ENCODE peak calls at places on chromosomes 5 and 9, in nine cellular contexts. One of them, this sample, is unnamed.

GRCh38 chr9:134268308-134268724 is 57.9 kb upstream of the RXRA start:
- DNase-seq in NT2/D1: no peak
- DNase-seq in retina: no peak
- DNase-seq in lung: no peak
- DNase-seq in stimulated activated CD8-positive, alpha-beta memory T cell treated with anti-CD3 and anti-CD28 coated beads, Interleukin-15, amount 100 ng/mL, for 24 hours: no peak
- DNase-seq in activated naive CD8-positive, alpha-beta T cell treated with anti-CD3 and anti-CD28 coated beads for 36 hours: no peak
- DNase-seq in neuronal stem cell: no peak
- DNase-seq in RPMI7951: no peak
- DNase-seq in AML-193: peak
- DNase-seq in this sample: no peak

GRCh38 chr9:30944741-30945280 is 1439.6 kb upstream of the ACO1 start:
- DNase-seq in retina: no peak
- DNase-seq in stimulated activated CD8-positive, alpha-beta memory T cell treated with anti-CD3 and anti-CD28 coated beads, Interleukin-15, amount 100 ng/mL, for 24 hours: no peak
- DNase-seq in RPMI7951: no peak
- DNase-seq in neuronal stem cell: no peak
- DNase-seq in NT2/D1: no peak
- DNase-seq in activated naive CD8-positive, alpha-beta T cell treated with anti-CD3 and anti-CD28 coated beads for 36 hours: no peak
- DNase-seq in lung: no peak
- DNase-seq in AML-193: no peak
- DNase-seq in this sample: no peak

GRCh38 chr9:72129271-72130156 is 19.7 kb upstream of the GDA start:
- DNase-seq in stimulated activated CD8-positive, alpha-beta memory T cell treated with anti-CD3 and anti-CD28 coated beads, Interleukin-15, amount 100 ng/mL, for 24 hours: no peak
- DNase-seq in retina: no peak
- DNase-seq in neuronal stem cell: no peak
- DNase-seq in RPMI7951: no peak
- DNase-seq in activated naive CD8-positive, alpha-beta T cell treated with anti-CD3 and anti-CD28 coated beads for 36 hours: no peak
- DNase-seq in NT2/D1: no peak
- DNase-seq in lung: no peak
- DNase-seq in AML-193: no peak
- DNase-seq in this sample: no peak

GRCh38 chr5:178415353-178415752 is 174.8 kb downstream of the COL23A1 start:
- DNase-seq in activated naive CD8-positive, alpha-beta T cell treated with anti-CD3 and anti-CD28 coated beads for 36 hours: no peak
- DNase-seq in NT2/D1: no peak
- DNase-seq in neuronal stem cell: no peak
- DNase-seq in RPMI7951: no peak
- DNase-seq in stimulated activated CD8-positive, alpha-beta memory T cell treated with anti-CD3 and anti-CD28 coated beads, Interleukin-15, amount 100 ng/mL, for 24 hours: no peak
- DNase-seq in AML-193: no peak
- DNase-seq in lung: no peak
- DNase-seq in retina: no peak
- DNase-seq in this sample: no peak

GRCh38 chr5:73160239-73160671 is 12.7 kb upstream of the TMEM174 start:
- DNase-seq in activated naive CD8-positive, alpha-beta T cell treated with anti-CD3 and anti-CD28 coated beads for 36 hours: peak
- DNase-seq in stimulated activated CD8-positive, alpha-beta memory T cell treated with anti-CD3 and anti-CD28 coated beads, Interleukin-15, amount 100 ng/mL, for 24 hours: no peak
- DNase-seq in neuronal stem cell: no peak
- DNase-seq in AML-193: no peak
- DNase-seq in retina: no peak
- DNase-seq in NT2/D1: no peak
- DNase-seq in lung: no peak
- DNase-seq in RPMI7951: peak
- DNase-seq in this sample: peak

GRCh38 chr9:129596541-129597328 is 24.2 kb downstream of the C9orf50 start:
- DNase-seq in retina: peak
- DNase-seq in stimulated activated CD8-positive, alpha-beta memory T cell treated with anti-CD3 and anti-CD28 coated beads, Interleukin-15, amount 100 ng/mL, for 24 hours: no peak
- DNase-seq in AML-193: no peak
- DNase-seq in neuronal stem cell: peak
- DNase-seq in NT2/D1: no peak
- DNase-seq in activated naive CD8-positive, alpha-beta T cell treated with anti-CD3 and anti-CD28 coated beads for 36 hours: no peak
- DNase-seq in RPMI7951: peak
- DNase-seq in lung: peak
- DNase-seq in this sample: no peak

GRCh38 chr5:54326662-54327145 is 16.3 kb upstream of the ARL15 start:
- DNase-seq in activated naive CD8-positive, alpha-beta T cell treated with anti-CD3 and anti-CD28 coated beads for 36 hours: no peak
- DNase-seq in RPMI7951: no peak
- DNase-seq in NT2/D1: no peak
- DNase-seq in retina: no peak
- DNase-seq in lung: no peak
- DNase-seq in AML-193: no peak
- DNase-seq in stimulated activated CD8-positive, alpha-beta memory T cell treated with anti-CD3 and anti-CD28 coated beads, Interleukin-15, amount 100 ng/mL, for 24 hours: no peak
- DNase-seq in neuronal stem cell: no peak
- DNase-seq in this sample: no peak

GRCh38 chr5:111232311-111233049 is 8.3 kb downstream of the CAMK4 start:
- DNase-seq in lung: no peak
- DNase-seq in NT2/D1: no peak
- DNase-seq in neuronal stem cell: no peak
- DNase-seq in retina: no peak
- DNase-seq in RPMI7951: no peak
- DNase-seq in AML-193: no peak
- DNase-seq in activated naive CD8-positive, alpha-beta T cell treated with anti-CD3 and anti-CD28 coated beads for 36 hours: no peak
- DNase-seq in stimulated activated CD8-positive, alpha-beta memory T cell treated with anti-CD3 and anti-CD28 coated beads, Interleukin-15, amount 100 ng/mL, for 24 hours: no peak
- DNase-seq in this sample: no peak

GRCh38 chr5:121746763-121747162 is 104.9 kb upstream of the FTMT start:
- DNase-seq in activated naive CD8-positive, alpha-beta T cell treated with anti-CD3 and anti-CD28 coated beads for 36 hours: no peak
- DNase-seq in neuronal stem cell: no peak
- DNase-seq in NT2/D1: no peak
- DNase-seq in AML-193: no peak
- DNase-seq in RPMI7951: no peak
- DNase-seq in lung: no peak
- DNase-seq in stimulated activated CD8-positive, alpha-beta memory T cell treated with anti-CD3 and anti-CD28 coated beads, Interleukin-15, amount 100 ng/mL, for 24 hours: no peak
- DNase-seq in retina: no peak
- DNase-seq in this sample: no peak

GRCh38 chr9:111937781-111938426 is 41.3 kb downstream of the UGCG start:
- DNase-seq in AML-193: no peak
- DNase-seq in activated naive CD8-positive, alpha-beta T cell treated with anti-CD3 and anti-CD28 coated beads for 36 hours: peak
- DNase-seq in neuronal stem cell: no peak
- DNase-seq in retina: no peak
- DNase-seq in RPMI7951: peak
- DNase-seq in lung: peak
- DNase-seq in NT2/D1: no peak
- DNase-seq in stimulated activated CD8-positive, alpha-beta memory T cell treated with anti-CD3 and anti-CD28 coated beads, Interleukin-15, amount 100 ng/mL, for 24 hours: no peak
- DNase-seq in this sample: peak

GRCh38 chr9:115276621-115277020 is 158.7 kb upstream of the TNC start:
- DNase-seq in neuronal stem cell: no peak
- DNase-seq in NT2/D1: no peak
- DNase-seq in RPMI7951: peak
- DNase-seq in retina: no peak
- DNase-seq in AML-193: no peak
- DNase-seq in lung: no peak
- DNase-seq in stimulated activated CD8-positive, alpha-beta memory T cell treated with anti-CD3 and anti-CD28 coated beads, Interleukin-15, amount 100 ng/mL, for 24 hours: no peak
- DNase-seq in activated naive CD8-positive, alpha-beta T cell treated with anti-CD3 and anti-CD28 coated beads for 36 hours: no peak
- DNase-seq in this sample: no peak

GRCh38 chr5:134143431-134143830 is 28.9 kb downstream of the TCF7 start:
- DNase-seq in AML-193: no peak
- DNase-seq in lung: no peak
- DNase-seq in RPMI7951: no peak
- DNase-seq in neuronal stem cell: no peak
- DNase-seq in activated naive CD8-positive, alpha-beta T cell treated with anti-CD3 and anti-CD28 coated beads for 36 hours: no peak
- DNase-seq in NT2/D1: no peak
- DNase-seq in stimulated activated CD8-positive, alpha-beta memory T cell treated with anti-CD3 and anti-CD28 coated beads, Interleukin-15, amount 100 ng/mL, for 24 hours: no peak
- DNase-seq in retina: no peak
- DNase-seq in this sample: no peak

GRCh38 chr9:131096490-131097258 is at the start of gene AIF1L:
- DNase-seq in stimulated activated CD8-positive, alpha-beta memory T cell treated with anti-CD3 and anti-CD28 coated beads, Interleukin-15, amount 100 ng/mL, for 24 hours: no peak
- DNase-seq in AML-193: no peak
- DNase-seq in NT2/D1: peak
- DNase-seq in lung: no peak
- DNase-seq in RPMI7951: no peak
- DNase-seq in neuronal stem cell: peak
- DNase-seq in activated naive CD8-positive, alpha-beta T cell treated with anti-CD3 and anti-CD28 coated beads for 36 hours: peak
- DNase-seq in retina: peak
- DNase-seq in this sample: peak

GRCh38 chr9:130143974-130144373 is 28.2 kb upstream of the NCS1 start:
- DNase-seq in stimulated activated CD8-positive, alpha-beta memory T cell treated with anti-CD3 and anti-CD28 coated beads, Interleukin-15, amount 100 ng/mL, for 24 hours: no peak
- DNase-seq in AML-193: no peak
- DNase-seq in neuronal stem cell: no peak
- DNase-seq in RPMI7951: peak
- DNase-seq in lung: no peak
- DNase-seq in retina: no peak
- DNase-seq in NT2/D1: no peak
- DNase-seq in activated naive CD8-positive, alpha-beta T cell treated with anti-CD3 and anti-CD28 coated beads for 36 hours: no peak
- DNase-seq in this sample: no peak

GRCh38 chr5:79956173-79956670 is 34.8 kb downstream of the MTX3 start:
- DNase-seq in NT2/D1: no peak
- DNase-seq in AML-193: no peak
- DNase-seq in stimulated activated CD8-positive, alpha-beta memory T cell treated with anti-CD3 and anti-CD28 coated beads, Interleukin-15, amount 100 ng/mL, for 24 hours: no peak
- DNase-seq in RPMI7951: peak
- DNase-seq in retina: no peak
- DNase-seq in activated naive CD8-positive, alpha-beta T cell treated with anti-CD3 and anti-CD28 coated beads for 36 hours: no peak
- DNase-seq in neuronal stem cell: no peak
- DNase-seq in lung: no peak
- DNase-seq in this sample: no peak

GRCh38 chr9:107694390-107694789 is 204.8 kb upstream of the KLF4 start:
- DNase-seq in NT2/D1: no peak
- DNase-seq in retina: no peak
- DNase-seq in stimulated activated CD8-positive, alpha-beta memory T cell treated with anti-CD3 and anti-CD28 coated beads, Interleukin-15, amount 100 ng/mL, for 24 hours: no peak
- DNase-seq in neuronal stem cell: no peak
- DNase-seq in activated naive CD8-positive, alpha-beta T cell treated with anti-CD3 and anti-CD28 coated beads for 36 hours: no peak
- DNase-seq in lung: no peak
- DNase-seq in RPMI7951: no peak
- DNase-seq in AML-193: no peak
- DNase-seq in this sample: no peak

GRCh38 chr9:125509476-125509875 is 197.5 kb downstream of the MAPKAP1 start:
- DNase-seq in activated naive CD8-positive, alpha-beta T cell treated with anti-CD3 and anti-CD28 coated beads for 36 hours: no peak
- DNase-seq in AML-193: no peak
- DNase-seq in lung: no peak
- DNase-seq in NT2/D1: no peak
- DNase-seq in neuronal stem cell: no peak
- DNase-seq in retina: no peak
- DNase-seq in stimulated activated CD8-positive, alpha-beta memory T cell treated with anti-CD3 and anti-CD28 coated beads, Interleukin-15, amount 100 ng/mL, for 24 hours: no peak
- DNase-seq in RPMI7951: no peak
- DNase-seq in this sample: no peak

GRCh38 chr9:36995927-36996471 is 38.1 kb downstream of the PAX5 start:
- DNase-seq in activated naive CD8-positive, alpha-beta T cell treated with anti-CD3 and anti-CD28 coated beads for 36 hours: peak
- DNase-seq in RPMI7951: peak
- DNase-seq in lung: no peak
- DNase-seq in stimulated activated CD8-positive, alpha-beta memory T cell treated with anti-CD3 and anti-CD28 coated beads, Interleukin-15, amount 100 ng/mL, for 24 hours: peak
- DNase-seq in NT2/D1: peak
- DNase-seq in AML-193: peak
- DNase-seq in retina: peak
- DNase-seq in neuronal stem cell: peak
- DNase-seq in this sample: peak

GRCh38 chr5:120600639-120601038 is 136.5 kb downstream of the PRR16 start:
- DNase-seq in NT2/D1: no peak
- DNase-seq in AML-193: no peak
- DNase-seq in lung: no peak
- DNase-seq in stimulated activated CD8-positive, alpha-beta memory T cell treated with anti-CD3 and anti-CD28 coated beads, Interleukin-15, amount 100 ng/mL, for 24 hours: no peak
- DNase-seq in RPMI7951: no peak
- DNase-seq in retina: no peak
- DNase-seq in neuronal stem cell: no peak
- DNase-seq in activated naive CD8-positive, alpha-beta T cell treated with anti-CD3 and anti-CD28 coated beads for 36 hours: no peak
- DNase-seq in this sample: no peak

GRCh38 chr5:177491983-177492746 is 5.2 kb downstream of the PDLIM7 start:
- DNase-seq in lung: no peak
- DNase-seq in neuronal stem cell: no peak
- DNase-seq in NT2/D1: no peak
- DNase-seq in activated naive CD8-positive, alpha-beta T cell treated with anti-CD3 and anti-CD28 coated beads for 36 hours: no peak
- DNase-seq in stimulated activated CD8-positive, alpha-beta memory T cell treated with anti-CD3 and anti-CD28 coated beads, Interleukin-15, amount 100 ng/mL, for 24 hours: no peak
- DNase-seq in AML-193: no peak
- DNase-seq in retina: no peak
- DNase-seq in RPMI7951: no peak
- DNase-seq in this sample: no peak

GRCh38 chr9:111983484-111983908 is 86.9 kb downstream of the UGCG start:
- DNase-seq in AML-193: no peak
- DNase-seq in neuronal stem cell: no peak
- DNase-seq in retina: no peak
- DNase-seq in RPMI7951: no peak
- DNase-seq in lung: no peak
- DNase-seq in stimulated activated CD8-positive, alpha-beta memory T cell treated with anti-CD3 and anti-CD28 coated beads, Interleukin-15, amount 100 ng/mL, for 24 hours: no peak
- DNase-seq in activated naive CD8-positive, alpha-beta T cell treated with anti-CD3 and anti-CD28 coated beads for 36 hours: peak
- DNase-seq in NT2/D1: no peak
- DNase-seq in this sample: peak

GRCh38 chr5:146909496-146910068 is 31.0 kb upstream of the PPP2R2B start:
- DNase-seq in AML-193: no peak
- DNase-seq in retina: no peak
- DNase-seq in RPMI7951: no peak
- DNase-seq in stimulated activated CD8-positive, alpha-beta memory T cell treated with anti-CD3 and anti-CD28 coated beads, Interleukin-15, amount 100 ng/mL, for 24 hours: no peak
- DNase-seq in neuronal stem cell: no peak
- DNase-seq in activated naive CD8-positive, alpha-beta T cell treated with anti-CD3 and anti-CD28 coated beads for 36 hours: no peak
- DNase-seq in lung: no peak
- DNase-seq in NT2/D1: no peak
- DNase-seq in this sample: no peak

GRCh38 chr5:14593326-14594036 is 11.9 kb downstream of the OTULINL start:
- DNase-seq in activated naive CD8-positive, alpha-beta T cell treated with anti-CD3 and anti-CD28 coated beads for 36 hours: peak
- DNase-seq in AML-193: no peak
- DNase-seq in lung: no peak
- DNase-seq in stimulated activated CD8-positive, alpha-beta memory T cell treated with anti-CD3 and anti-CD28 coated beads, Interleukin-15, amount 100 ng/mL, for 24 hours: no peak
- DNase-seq in retina: no peak
- DNase-seq in NT2/D1: no peak
- DNase-seq in neuronal stem cell: no peak
- DNase-seq in RPMI7951: peak
- DNase-seq in this sample: peak

GRCh38 chr5:24547127-24547526 is 97.7 kb downstream of the CDH10 start:
- DNase-seq in RPMI7951: no peak
- DNase-seq in lung: no peak
- DNase-seq in AML-193: no peak
- DNase-seq in retina: no peak
- DNase-seq in stimulated activated CD8-positive, alpha-beta memory T cell treated with anti-CD3 and anti-CD28 coated beads, Interleukin-15, amount 100 ng/mL, for 24 hours: no peak
- DNase-seq in activated naive CD8-positive, alpha-beta T cell treated with anti-CD3 and anti-CD28 coated beads for 36 hours: no peak
- DNase-seq in NT2/D1: no peak
- DNase-seq in neuronal stem cell: no peak
- DNase-seq in this sample: no peak

GRCh38 chr5:108749130-108749861 is 1.6 kb downstream of the FER start:
- DNase-seq in neuronal stem cell: no peak
- DNase-seq in stimulated activated CD8-positive, alpha-beta memory T cell treated with anti-CD3 and anti-CD28 coated beads, Interleukin-15, amount 100 ng/mL, for 24 hours: peak
- DNase-seq in activated naive CD8-positive, alpha-beta T cell treated with anti-CD3 and anti-CD28 coated beads for 36 hours: peak
- DNase-seq in AML-193: no peak
- DNase-seq in lung: no peak
- DNase-seq in NT2/D1: no peak
- DNase-seq in RPMI7951: peak
- DNase-seq in retina: peak
- DNase-seq in this sample: no peak

GRCh38 chr5:153960269-153961215 is 78.2 kb downstream of the FAM114A2 start:
- DNase-seq in activated naive CD8-positive, alpha-beta T cell treated with anti-CD3 and anti-CD28 coated beads for 36 hours: peak
- DNase-seq in lung: no peak
- DNase-seq in neuronal stem cell: no peak
- DNase-seq in RPMI7951: no peak
- DNase-seq in NT2/D1: no peak
- DNase-seq in stimulated activated CD8-positive, alpha-beta memory T cell treated with anti-CD3 and anti-CD28 coated beads, Interleukin-15, amount 100 ng/mL, for 24 hours: no peak
- DNase-seq in AML-193: no peak
- DNase-seq in retina: no peak
- DNase-seq in this sample: peak

GRCh38 chr5:176517053-176517661 is 20.0 kb downstream of the RNF44 start:
- DNase-seq in lung: no peak
- DNase-seq in stimulated activated CD8-positive, alpha-beta memory T cell treated with anti-CD3 and anti-CD28 coated beads, Interleukin-15, amount 100 ng/mL, for 24 hours: no peak
- DNase-seq in retina: no peak
- DNase-seq in neuronal stem cell: no peak
- DNase-seq in RPMI7951: no peak
- DNase-seq in activated naive CD8-positive, alpha-beta T cell treated with anti-CD3 and anti-CD28 coated beads for 36 hours: no peak
- DNase-seq in NT2/D1: no peak
- DNase-seq in AML-193: peak
- DNase-seq in this sample: no peak

GRCh38 chr5:434443-435146 is 8.4 kb upstream of the EXOC3 start:
- DNase-seq in AML-193: no peak
- DNase-seq in stimulated activated CD8-positive, alpha-beta memory T cell treated with anti-CD3 and anti-CD28 coated beads, Interleukin-15, amount 100 ng/mL, for 24 hours: no peak
- DNase-seq in lung: no peak
- DNase-seq in neuronal stem cell: no peak
- DNase-seq in retina: no peak
- DNase-seq in activated naive CD8-positive, alpha-beta T cell treated with anti-CD3 and anti-CD28 coated beads for 36 hours: no peak
- DNase-seq in RPMI7951: no peak
- DNase-seq in NT2/D1: no peak
- DNase-seq in this sample: no peak

GRCh38 chr5:43210570-43210969 is 18.5 kb downstream of the NIM1K start:
- DNase-seq in AML-193: no peak
- DNase-seq in NT2/D1: no peak
- DNase-seq in retina: no peak
- DNase-seq in activated naive CD8-positive, alpha-beta T cell treated with anti-CD3 and anti-CD28 coated beads for 36 hours: no peak
- DNase-seq in neuronal stem cell: no peak
- DNase-seq in RPMI7951: no peak
- DNase-seq in lung: no peak
- DNase-seq in stimulated activated CD8-positive, alpha-beta memory T cell treated with anti-CD3 and anti-CD28 coated beads, Interleukin-15, amount 100 ng/mL, for 24 hours: no peak
- DNase-seq in this sample: no peak

GRCh38 chr5:147169399-147169798 is 65.4 kb upstream of the STK32A start:
- DNase-seq in RPMI7951: no peak
- DNase-seq in lung: no peak
- DNase-seq in AML-193: no peak
- DNase-seq in neuronal stem cell: no peak
- DNase-seq in NT2/D1: no peak
- DNase-seq in stimulated activated CD8-positive, alpha-beta memory T cell treated with anti-CD3 and anti-CD28 coated beads, Interleukin-15, amount 100 ng/mL, for 24 hours: no peak
- DNase-seq in retina: peak
- DNase-seq in activated naive CD8-positive, alpha-beta T cell treated with anti-CD3 and anti-CD28 coated beads for 36 hours: no peak
- DNase-seq in this sample: no peak

GRCh38 chr9:129241725-129242124 is 63.7 kb upstream of the IER5L start:
- DNase-seq in AML-193: no peak
- DNase-seq in NT2/D1: no peak
- DNase-seq in activated naive CD8-positive, alpha-beta T cell treated with anti-CD3 and anti-CD28 coated beads for 36 hours: no peak
- DNase-seq in neuronal stem cell: no peak
- DNase-seq in retina: no peak
- DNase-seq in RPMI7951: no peak
- DNase-seq in lung: no peak
- DNase-seq in stimulated activated CD8-positive, alpha-beta memory T cell treated with anti-CD3 and anti-CD28 coated beads, Interleukin-15, amount 100 ng/mL, for 24 hours: no peak
- DNase-seq in this sample: no peak